ENCODE peak calls at places on chromosome 11, in seven cellular contexts. One of them, this sample, is unnamed.

GRCh38 chr11:1049431-1049891 is 12.9 kb upstream of the MUC6 start:
- DNase-seq in HepG2: no peak
- DNase-seq in brain microvascular endothelial cell: no peak
- DNase-seq in lower lobe of right lung: peak
- DNase-seq in CD8-positive, alpha-beta T cell: peak
- DNase-seq in testis: no peak
- DNase-seq in lower leg skin: no peak
- DNase-seq in this sample: no peak

GRCh38 chr11:132744771-132745170 is 787.5 kb downstream of the OPCML start:
- DNase-seq in HepG2: no peak
- DNase-seq in brain microvascular endothelial cell: peak
- DNase-seq in lower lobe of right lung: no peak
- DNase-seq in CD8-positive, alpha-beta T cell: no peak
- DNase-seq in testis: no peak
- DNase-seq in lower leg skin: no peak
- DNase-seq in this sample: no peak

GRCh38 chr11:94307101-94307791 is 2.9 kb downstream of the IZUMO1R start:
- DNase-seq in HepG2: no peak
- DNase-seq in brain microvascular endothelial cell: no peak
- DNase-seq in lower lobe of right lung: no peak
- DNase-seq in CD8-positive, alpha-beta T cell: no peak
- DNase-seq in testis: no peak
- DNase-seq in lower leg skin: no peak
- DNase-seq in this sample: no peak

GRCh38 chr11:66081505-66081904 is 11.4 kb downstream of the PACS1 start:
- DNase-seq in HepG2: no peak
- DNase-seq in brain microvascular endothelial cell: no peak
- DNase-seq in lower lobe of right lung: peak
- DNase-seq in CD8-positive, alpha-beta T cell: peak
- DNase-seq in testis: peak
- DNase-seq in lower leg skin: peak
- DNase-seq in this sample: no peak

GRCh38 chr11:765025-765801 is 12.1 kb downstream of the GATD1 start:
- DNase-seq in HepG2: peak
- DNase-seq in brain microvascular endothelial cell: peak
- DNase-seq in lower lobe of right lung: peak
- DNase-seq in CD8-positive, alpha-beta T cell: peak
- DNase-seq in testis: peak
- DNase-seq in lower leg skin: no peak
- DNase-seq in this sample: peak

GRCh38 chr11:92865352-92865751 is 104.1 kb upstream of the MTNR1B start:
- DNase-seq in HepG2: no peak
- DNase-seq in brain microvascular endothelial cell: peak
- DNase-seq in lower lobe of right lung: no peak
- DNase-seq in CD8-positive, alpha-beta T cell: no peak
- DNase-seq in testis: no peak
- DNase-seq in lower leg skin: no peak
- DNase-seq in this sample: no peak

GRCh38 chr11:22778642-22779041 is 51.0 kb downstream of the SVIP start:
- DNase-seq in HepG2: peak
- DNase-seq in brain microvascular endothelial cell: no peak
- DNase-seq in lower lobe of right lung: no peak
- DNase-seq in CD8-positive, alpha-beta T cell: no peak
- DNase-seq in testis: no peak
- DNase-seq in lower leg skin: no peak
- DNase-seq in this sample: no peak

GRCh38 chr11:94708176-94708575 is 60.0 kb upstream of the AMOTL1 start:
- DNase-seq in HepG2: no peak
- DNase-seq in brain microvascular endothelial cell: no peak
- DNase-seq in lower lobe of right lung: no peak
- DNase-seq in CD8-positive, alpha-beta T cell: no peak
- DNase-seq in testis: no peak
- DNase-seq in lower leg skin: no peak
- DNase-seq in this sample: no peak

GRCh38 chr11:134947556-134947955 is 535.5 kb upstream of the B3GAT1 start:
- DNase-seq in HepG2: no peak
- DNase-seq in brain microvascular endothelial cell: no peak
- DNase-seq in lower lobe of right lung: no peak
- DNase-seq in CD8-positive, alpha-beta T cell: no peak
- DNase-seq in testis: no peak
- DNase-seq in lower leg skin: no peak
- DNase-seq in this sample: no peak

GRCh38 chr11:122656073-122656630 is 630 bp downstream of the UBASH3B start:
- DNase-seq in HepG2: no peak
- DNase-seq in brain microvascular endothelial cell: no peak
- DNase-seq in lower lobe of right lung: peak
- DNase-seq in CD8-positive, alpha-beta T cell: peak
- DNase-seq in testis: peak
- DNase-seq in lower leg skin: no peak
- DNase-seq in this sample: peak

GRCh38 chr11:13462311-13462927 is 603 bp downstream of the BTBD10 start:
- DNase-seq in HepG2: peak
- DNase-seq in brain microvascular endothelial cell: peak
- DNase-seq in lower lobe of right lung: peak
- DNase-seq in CD8-positive, alpha-beta T cell: peak
- DNase-seq in testis: peak
- DNase-seq in lower leg skin: peak
- DNase-seq in this sample: peak

GRCh38 chr11:104254347-104254746 is 90.4 kb upstream of the PDGFD start:
- DNase-seq in HepG2: peak
- DNase-seq in brain microvascular endothelial cell: peak
- DNase-seq in lower lobe of right lung: no peak
- DNase-seq in CD8-positive, alpha-beta T cell: no peak
- DNase-seq in testis: peak
- DNase-seq in lower leg skin: no peak
- DNase-seq in this sample: peak

GRCh38 chr11:132874638-132875037 is 657.7 kb downstream of the OPCML start:
- DNase-seq in HepG2: no peak
- DNase-seq in brain microvascular endothelial cell: peak
- DNase-seq in lower lobe of right lung: no peak
- DNase-seq in CD8-positive, alpha-beta T cell: no peak
- DNase-seq in testis: no peak
- DNase-seq in lower leg skin: no peak
- DNase-seq in this sample: no peak

GRCh38 chr11:76707293-76707825 is 36.8 kb upstream of the LRRC32 start:
- DNase-seq in HepG2: no peak
- DNase-seq in brain microvascular endothelial cell: no peak
- DNase-seq in lower lobe of right lung: no peak
- DNase-seq in CD8-positive, alpha-beta T cell: no peak
- DNase-seq in testis: no peak
- DNase-seq in lower leg skin: no peak
- DNase-seq in this sample: no peak

GRCh38 chr11:119758291-119758690 is 29.3 kb upstream of the NECTIN1 start:
- DNase-seq in HepG2: no peak
- DNase-seq in brain microvascular endothelial cell: peak
- DNase-seq in lower lobe of right lung: no peak
- DNase-seq in CD8-positive, alpha-beta T cell: no peak
- DNase-seq in testis: no peak
- DNase-seq in lower leg skin: no peak
- DNase-seq in this sample: no peak

GRCh38 chr11:90241414-90241813 is 18.6 kb upstream of the CHORDC1 start:
- DNase-seq in HepG2: peak
- DNase-seq in brain microvascular endothelial cell: no peak
- DNase-seq in lower lobe of right lung: no peak
- DNase-seq in CD8-positive, alpha-beta T cell: no peak
- DNase-seq in testis: no peak
- DNase-seq in lower leg skin: no peak
- DNase-seq in this sample: no peak

GRCh38 chr11:58179648-58180047 is 9.2 kb upstream of the OR9Q2 start:
- DNase-seq in HepG2: no peak
- DNase-seq in brain microvascular endothelial cell: no peak
- DNase-seq in lower lobe of right lung: peak
- DNase-seq in CD8-positive, alpha-beta T cell: no peak
- DNase-seq in testis: no peak
- DNase-seq in lower leg skin: no peak
- DNase-seq in this sample: no peak

GRCh38 chr11:14420223-14420622 is 61.2 kb upstream of the RRAS2 start:
- DNase-seq in HepG2: no peak
- DNase-seq in brain microvascular endothelial cell: no peak
- DNase-seq in lower lobe of right lung: no peak
- DNase-seq in CD8-positive, alpha-beta T cell: no peak
- DNase-seq in testis: no peak
- DNase-seq in lower leg skin: no peak
- DNase-seq in this sample: no peak

GRCh38 chr11:7892059-7892699 is 38.9 kb downstream of the OR10A6 start:
- DNase-seq in HepG2: no peak
- DNase-seq in brain microvascular endothelial cell: peak
- DNase-seq in lower lobe of right lung: no peak
- DNase-seq in CD8-positive, alpha-beta T cell: no peak
- DNase-seq in testis: no peak
- DNase-seq in lower leg skin: no peak
- DNase-seq in this sample: no peak

GRCh38 chr11:68992743-68993255 is 12.0 kb upstream of the MRGPRD start:
- DNase-seq in HepG2: no peak
- DNase-seq in brain microvascular endothelial cell: no peak
- DNase-seq in lower lobe of right lung: no peak
- DNase-seq in CD8-positive, alpha-beta T cell: no peak
- DNase-seq in testis: peak
- DNase-seq in lower leg skin: no peak
- DNase-seq in this sample: no peak

GRCh38 chr11:17543574-17544180 is 539 bp downstream of the USH1C start:
- DNase-seq in HepG2: no peak
- DNase-seq in brain microvascular endothelial cell: no peak
- DNase-seq in lower lobe of right lung: no peak
- DNase-seq in CD8-positive, alpha-beta T cell: no peak
- DNase-seq in testis: no peak
- DNase-seq in lower leg skin: no peak
- DNase-seq in this sample: no peak

GRCh38 chr11:127789887-127790286 is 789.3 kb upstream of the KIRREL3 start:
- DNase-seq in HepG2: no peak
- DNase-seq in brain microvascular endothelial cell: peak
- DNase-seq in lower lobe of right lung: no peak
- DNase-seq in CD8-positive, alpha-beta T cell: no peak
- DNase-seq in testis: no peak
- DNase-seq in lower leg skin: no peak
- DNase-seq in this sample: no peak

GRCh38 chr11:97143463-97143862 is 753.6 kb downstream of the JRKL start:
- DNase-seq in HepG2: no peak
- DNase-seq in brain microvascular endothelial cell: no peak
- DNase-seq in lower lobe of right lung: no peak
- DNase-seq in CD8-positive, alpha-beta T cell: no peak
- DNase-seq in testis: no peak
- DNase-seq in lower leg skin: no peak
- DNase-seq in this sample: no peak

GRCh38 chr11:97136067-97136466 is 746.3 kb downstream of the JRKL start:
- DNase-seq in HepG2: no peak
- DNase-seq in brain microvascular endothelial cell: no peak
- DNase-seq in lower lobe of right lung: no peak
- DNase-seq in CD8-positive, alpha-beta T cell: no peak
- DNase-seq in testis: no peak
- DNase-seq in lower leg skin: no peak
- DNase-seq in this sample: no peak

DNA sequence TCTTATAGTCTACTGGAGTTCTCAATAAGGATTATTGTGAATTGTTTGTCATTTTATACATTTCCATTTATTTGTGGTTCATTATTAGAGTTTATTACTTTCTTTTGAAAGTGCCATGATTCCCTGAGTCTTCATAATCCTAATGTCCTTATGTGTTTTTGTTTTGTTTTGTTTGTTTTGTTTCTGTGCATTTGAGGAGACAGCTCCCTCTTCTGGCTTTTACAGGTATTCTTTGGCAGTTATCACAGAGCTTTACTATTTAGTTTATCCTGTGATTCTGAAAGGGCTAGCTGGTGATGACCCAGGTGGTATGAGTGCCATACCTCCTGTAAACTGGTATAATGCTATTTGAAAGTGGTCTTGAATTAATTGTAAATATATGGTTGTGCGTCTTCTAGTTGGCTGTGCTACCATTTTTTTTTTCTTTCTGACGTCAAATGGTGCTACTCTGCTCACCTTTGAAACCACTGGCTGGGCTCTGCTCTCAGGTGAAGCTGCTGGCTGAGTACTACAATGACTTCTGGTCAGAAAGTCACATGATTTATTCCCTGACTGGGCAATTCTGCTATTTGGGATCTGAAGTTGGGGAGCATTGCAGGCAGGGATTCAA is 751.2 kb downstream of the JRKL start:
- DNase-seq in HepG2: peak
- DNase-seq in brain microvascular endothelial cell: no peak
- DNase-seq in lower lobe of right lung: no peak
- DNase-seq in CD8-positive, alpha-beta T cell: no peak
- DNase-seq in testis: no peak
- DNase-seq in lower leg skin: no peak
- DNase-seq in this sample: no peak
- TF ChIP-seq CTCF in HepG2: peak
- TF ChIP-seq CTCF in brain microvascular endothelial cell: peak
- TF ChIP-seq CTCF in lower lobe of right lung: peak
- TF ChIP-seq CTCF in CD8-positive, alpha-beta T cell: no peak
- TF ChIP-seq CTCF in testis: peak
- TF ChIP-seq CTCF in lower leg skin: no peak
- TF ChIP-seq CTCF in this sample: peak

GRCh38 chr11:113249491-113249763 is 65.0 kb upstream of the TTC12 start:
- DNase-seq in HepG2: no peak
- DNase-seq in brain microvascular endothelial cell: no peak
- DNase-seq in lower lobe of right lung: no peak
- DNase-seq in CD8-positive, alpha-beta T cell: no peak
- DNase-seq in testis: no peak
- DNase-seq in lower leg skin: no peak
- DNase-seq in this sample: no peak
- TF ChIP-seq CTCF in HepG2: no peak
- TF ChIP-seq CTCF in brain microvascular endothelial cell: peak
- TF ChIP-seq CTCF in lower lobe of right lung: no peak
- TF ChIP-seq CTCF in CD8-positive, alpha-beta T cell: no peak
- TF ChIP-seq CTCF in testis: no peak
- TF ChIP-seq CTCF in lower leg skin: no peak
- TF ChIP-seq CTCF in this sample: peak

GRCh38 chr11:27514076-27514475 is 7.5 kb upstream of the LIN7C start:
- DNase-seq in HepG2: no peak
- DNase-seq in brain microvascular endothelial cell: no peak
- DNase-seq in lower lobe of right lung: no peak
- DNase-seq in CD8-positive, alpha-beta T cell: no peak
- DNase-seq in testis: no peak
- DNase-seq in lower leg skin: peak
- DNase-seq in this sample: no peak

GRCh38 chr11:27509953-27510352 is 3.4 kb upstream of the LIN7C start:
- DNase-seq in HepG2: no peak
- DNase-seq in brain microvascular endothelial cell: no peak
- DNase-seq in lower lobe of right lung: no peak
- DNase-seq in CD8-positive, alpha-beta T cell: no peak
- DNase-seq in testis: no peak
- DNase-seq in lower leg skin: no peak
- DNase-seq in this sample: no peak

GRCh38 chr11:27518522-27518921 is 12.0 kb upstream of the LIN7C start:
- DNase-seq in HepG2: no peak
- DNase-seq in brain microvascular endothelial cell: no peak
- DNase-seq in lower lobe of right lung: no peak
- DNase-seq in CD8-positive, alpha-beta T cell: no peak
- DNase-seq in testis: no peak
- DNase-seq in lower leg skin: no peak
- DNase-seq in this sample: no peak

GRCh38 chr11:27512238-27512637 is 5.7 kb upstream of the LIN7C start:
- DNase-seq in HepG2: no peak
- DNase-seq in brain microvascular endothelial cell: no peak
- DNase-seq in lower lobe of right lung: no peak
- DNase-seq in CD8-positive, alpha-beta T cell: no peak
- DNase-seq in testis: no peak
- DNase-seq in lower leg skin: no peak
- DNase-seq in this sample: no peak

GRCh38 chr11:27514558-27514957 is 8.0 kb upstream of the LIN7C start:
- DNase-seq in HepG2: no peak
- DNase-seq in brain microvascular endothelial cell: no peak
- DNase-seq in lower lobe of right lung: no peak
- DNase-seq in CD8-positive, alpha-beta T cell: no peak
- DNase-seq in testis: no peak
- DNase-seq in lower leg skin: peak
- DNase-seq in this sample: no peak
- TF ChIP-seq CTCF in HepG2: no peak
- TF ChIP-seq CTCF in brain microvascular endothelial cell: no peak
- TF ChIP-seq CTCF in lower lobe of right lung: no peak
- TF ChIP-seq CTCF in CD8-positive, alpha-beta T cell: no peak
- TF ChIP-seq CTCF in testis: no peak
- TF ChIP-seq CTCF in lower leg skin: no peak
- TF ChIP-seq CTCF in this sample: no peak

GRCh38 chr11:61752925-61753551 is 602 bp downstream of the MYRF start:
- DNase-seq in HepG2: no peak
- DNase-seq in brain microvascular endothelial cell: no peak
- DNase-seq in lower lobe of right lung: no peak
- DNase-seq in CD8-positive, alpha-beta T cell: no peak
- DNase-seq in testis: no peak
- DNase-seq in lower leg skin: no peak
- DNase-seq in this sample: no peak
- TF ChIP-seq CTCF in HepG2: no peak
- TF ChIP-seq CTCF in brain microvascular endothelial cell: no peak
- TF ChIP-seq CTCF in lower lobe of right lung: no peak
- TF ChIP-seq CTCF in CD8-positive, alpha-beta T cell: no peak
- TF ChIP-seq CTCF in testis: no peak
- TF ChIP-seq CTCF in lower leg skin: no peak
- TF ChIP-seq CTCF in this sample: no peak

This sample was measured in neural crest cell.